ENCODE peak calls at places on chromosomes 11 and 22, in seven cellular contexts. U is kidney epithelial cell, N is brain pericyte, C is COR-L47, H is choroid plexus epithelial cell, I is A549, K is GM03348. T is an unnamed sample.

GRCh38 chr11:121131656-121132055 is 30.6 kb downstream of the TECTA start:
- DNase-seq in I (no peak), H (no peak), U (no peak), N (no peak), K (no peak), C (no peak), T (no peak)

GRCh38 chr11:72760543-72761400 is 8.6 kb upstream of the ARAP1 start:
- DNase-seq in U (no peak), K (peak; percentile 54), I (no peak), N (no peak), H (peak; percentile 92), C (no peak), T (peak; percentile 70)

GRCh38 chr11:133787379-133788103 is 57.8 kb downstream of the SPATA19 start:
- DNase-seq in H (no peak), C (no peak), K (peak; percentile 22), I (no peak), U (no peak), N (no peak), T (no peak)

GRCh38 chr22:42379961-42380537 is 52.2 kb downstream of the NFAM1 start:
- DNase-seq in K (no peak), H (no peak), C (peak; percentile 48), N (no peak), I (no peak), U (no peak), T (no peak)

GRCh38 chr22:31291403-31291715 is 929 bp downstream of the PIK3IP1 start:
- DNase-seq in N (no peak), K (no peak), H (peak; percentile 28), C (no peak), I (no peak), U (no peak), T (no peak)

GRCh38 chr11:87299041-87299481 is 261.3 kb downstream of the TMEM135 start:
- DNase-seq in U (no peak), C (no peak), I (no peak), H (no peak), N (no peak), K (no peak), T (peak; percentile 17)

GRCh38 chr11:116792869-116793475 is 1.3 kb upstream of the APOA5 start:
- DNase-seq in N (no peak), C (no peak), K (peak; percentile 35), H (peak; percentile 20), U (peak; percentile 18), I (no peak), T (peak; percentile 64)

GRCh38 chr22:46936378-46936916 is 174.0 kb downstream of the TBC1D22A start:
- DNase-seq in U (peak; percentile 42), H (no peak), N (no peak), K (no peak), C (peak; percentile 18), I (no peak), T (no peak)

GRCh38 chr22:25016311-25016710 is 63.8 kb downstream of the KIAA1671 start:
- DNase-seq in U (no peak), C (no peak), N (no peak), K (no peak), H (no peak), I (no peak), T (no peak)

GRCh38 chr11:28505216-28505615 is 397.0 kb downstream of the METTL15 start:
- DNase-seq in N (no peak), C (no peak), K (peak; percentile 15), H (peak; percentile 29), I (no peak), U (no peak), T (peak; percentile 58)

GRCh38 chr11:1899100-1899499 is 7.4 kb upstream of the PRR33 start:
- DNase-seq in N (no peak), U (no peak), H (no peak), I (no peak), K (no peak), C (no peak), T (no peak)

GRCh38 chr11:71204748-71205664 is 47.4 kb downstream of the SHANK2 start:
- DNase-seq in H (no peak), I (no peak), N (no peak), U (no peak), C (no peak), K (no peak), T (no peak)

GRCh38 chr11:1717745-1718144 is 20.8 kb downstream of the KRTAP5-6 start:
- DNase-seq in C (no peak), K (no peak), N (no peak), U (no peak), I (no peak), H (no peak), T (no peak)

GRCh38 chr11:69108030-69108429 is 47.7 kb upstream of the SMIM38 start:
- DNase-seq in U (no peak), C (no peak), K (no peak), I (no peak), H (no peak), N (no peak), T (no peak)

GRCh38 chr22:50416996-50417395 is 57.8 kb downstream of the SBF1 start:
- DNase-seq in U (no peak), C (no peak), N (no peak), I (no peak), H (no peak), K (no peak), T (no peak)

GRCh38 chr11:16000065-16000464 is 356.3 kb downstream of the SOX6 start:
- DNase-seq in C (no peak), K (peak; percentile 50), I (no peak), H (peak; percentile 77), N (no peak), U (no peak), T (peak; percentile 52)

GRCh38 chr11:4134844-4135243 is 40.2 kb downstream of the RRM1 start:
- DNase-seq in I (peak; percentile 43), H (peak; percentile 66), U (peak; percentile 49), N (no peak), K (peak; percentile 8), C (no peak), T (peak; percentile 69)

GRCh38 chr11:6475936-6476335 is 2.2 kb upstream of the TRIM3 start:
- DNase-seq in K (no peak), I (no peak), H (no peak), U (no peak), N (no peak), C (no peak), T (no peak)

GRCh38 chr11:76313913-76314740 is 66.8 kb downstream of the THAP12 start:
- DNase-seq in U (no peak), C (no peak), N (no peak), H (peak; percentile 15), I (no peak), K (no peak), T (peak; percentile 16)

GRCh38 chr11:108926522-108927380 is 261.9 kb downstream of the DDX10 start:
- DNase-seq in I (no peak), H (peak; percentile 44), U (no peak), K (no peak), N (no peak), C (no peak), T (no peak)